ENCODE peak calls at places on chromosomes 13 and 19, in four cellular contexts. F is A549, E is tibial nerve, A is ovary. X is an unnamed sample. For H3K4me1, the result is how much of the 10 kb centered on the place peaks cover.

GRCh38 chr13:42036711-42037110 is 11.7 kb upstream of the DGKH start:
- DNase-seq in F (no peak), E (no peak), A (no peak), X (no peak)

GRCh38 chr19:42275103-42275502 is 6.1 kb downstream of the CIC start:
- DNase-seq in F (no peak), E (no peak), A (peak), X (no peak)

GRCh38 chr19:10333758-10334339 is 520 bp upstream of the RAVER1 start:
- DNase-seq in F (no peak), E (no peak), A (no peak), X (no peak)

GRCh38 chr19:17125728-17126677 is 50.4 kb downstream of the MYO9B start:
- DNase-seq in F (no peak), E (no peak), A (no peak), X (no peak)

GRCh38 chr19:11657307-11657706 is 60.0 kb downstream of the ZNF627 start:
- DNase-seq in F (no peak), E (no peak), A (no peak), X (no peak)

GRCh38 chr13:73937420-73937819 is 196.8 kb downstream of the KLF12 start:
- DNase-seq in F (no peak), E (no peak), A (no peak), X (no peak)

GRCh38 chr13:45623516-45624090 is 8.1 kb upstream of the ERICH6B start:
- DNase-seq in F (peak), E (no peak), A (no peak), X (no peak)

GRCh38 chr19:1850809-1851544 is 2.7 kb upstream of the REXO1 start:
- DNase-seq in F (no peak), E (no peak), A (no peak), X (no peak)

GRCh38 chr13:73268306-73268705 is 209.5 kb downstream of the KLF5 start:
- DNase-seq in F (no peak), E (no peak), A (no peak), X (no peak)

GRCh38 chr19:17357724-17358123 is 19.4 kb downstream of the PLVAP start:
- DNase-seq in F (no peak), E (no peak), A (no peak), X (no peak)

GRCh38 chr13:113635709-113636108 is 22.3 kb downstream of the ATP4B start:
- DNase-seq in F (no peak), E (no peak), A (no peak), X (peak)

GRCh38 chr19:8506402-8506957 is 4.0 kb upstream of the PRAM1 start:
- DNase-seq in F (peak), E (no peak), A (no peak), X (no peak)

GRCh38 chr13:42720116-42720857 is 61.1 kb upstream of the FAM216B start:
- DNase-seq in F (peak), E (no peak), A (peak), X (no peak)

GRCh38 chr19:35019144-35019543 is 11.1 kb upstream of the SCN1B start:
- DNase-seq in F (no peak), E (no peak), A (no peak), X (no peak)

GRCh38 chr13:31032574-31033095 is 100.2 kb downstream of the TEX26 start:
- DNase-seq in F (no peak), E (no peak), A (no peak), X (no peak)

GRCh38 chr13:28493740-28494536 is 990 bp downstream of the FLT1 start:
- DNase-seq in F (no peak), E (no peak), A (no peak), X (no peak)

GRCh38 chr19:15769586-15769985 is 17.9 kb upstream of the OR10H5 start:
- DNase-seq in F (no peak), E (no peak), A (no peak), X (no peak)

GRCh38 chr19:50315773-50316448 is 13.3 kb downstream of the KCNC3 start:
- DNase-seq in F (peak), E (no peak), A (no peak), X (no peak)

GRCh38 chr19:46955114-46955812 is 64.4 kb upstream of the NPAS1 start:
- DNase-seq in F (no peak), E (no peak), A (no peak), X (no peak)

GRCh38 chr19:46953955-46954501 is 65.6 kb upstream of the NPAS1 start:
- DNase-seq in F (no peak), E (no peak), A (no peak), X (no peak)

GRCh38 chr19:46952874-46953273 is 66.8 kb upstream of the NPAS1 start:
- DNase-seq in F (no peak), E (no peak), A (no peak), X (no peak)

GRCh38 chr19:46955813-46956371 is 63.7 kb upstream of the NPAS1 start:
- DNase-seq in F (no peak), E (no peak), A (no peak), X (no peak)

GRCh38 chr19:46954502-46955004 is 65.1 kb upstream of the NPAS1 start:
- DNase-seq in F (no peak), E (no peak), A (no peak), X (no peak)
- TF ChIP-seq EP300 in F (no peak), E (no peak), A (no peak), X (no peak)

GRCh38 chr19:4278460-4278901 is 585 bp upstream of the SHD start:
- DNase-seq in F (no peak), E (no peak), A (no peak), X (no peak)
- H3K4me1 ChIP-seq in F (under half), E (under half), A (under half), X (under half)

DNA sequence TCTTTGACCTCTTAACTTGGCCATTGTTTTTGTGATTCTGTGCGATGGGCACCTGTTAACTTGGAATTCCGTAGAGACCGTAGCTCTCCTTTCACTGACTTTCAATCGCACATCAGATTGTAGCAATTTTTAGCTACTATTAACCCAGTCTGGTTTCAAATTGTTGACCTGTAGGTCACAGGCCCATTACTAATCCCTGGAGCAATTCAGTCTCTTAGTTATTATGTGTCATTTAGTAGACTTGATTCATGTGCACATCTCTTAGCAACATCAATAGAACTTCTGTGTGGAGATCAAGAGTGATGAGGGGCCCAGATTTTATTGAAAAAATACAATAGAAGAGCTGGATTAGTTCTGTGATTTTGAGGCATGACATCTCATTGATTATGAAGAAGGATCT is 549.6 kb upstream of the SLC10A2 start:
- DNase-seq in F (no peak), E (no peak), A (no peak), X (no peak)
- TF ChIP-seq EP300 in F (no peak), E (no peak), A (no peak), X (no peak)

DNA sequence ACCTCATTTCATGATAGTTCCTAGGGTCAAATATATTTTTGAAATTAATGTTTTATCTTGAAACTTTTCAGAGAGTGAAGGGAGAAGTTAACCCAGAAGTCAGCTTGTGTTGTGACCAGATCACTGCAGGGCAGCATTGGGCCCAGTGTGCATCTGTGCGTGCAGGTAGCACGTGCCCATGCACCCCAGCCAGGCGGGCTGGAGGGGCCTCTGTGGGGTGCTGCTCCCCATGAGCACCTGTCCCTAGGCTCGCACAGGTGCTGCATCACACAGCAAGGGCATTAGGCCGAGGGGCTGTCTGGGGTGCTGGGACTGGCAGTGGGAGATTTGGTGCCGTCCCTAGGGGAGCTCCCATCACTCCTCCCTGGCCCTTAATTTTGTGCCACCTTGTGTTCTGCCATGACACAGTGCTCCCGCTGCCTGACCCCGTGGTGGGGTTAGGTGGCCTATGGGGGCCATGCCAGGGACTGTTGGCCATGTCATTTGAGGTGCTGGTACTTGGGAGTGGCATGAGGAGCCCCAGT is 13.1 kb downstream of the UPF1 start:
- DNase-seq in F (no peak), E (no peak), A (no peak), X (no peak)
- H3K4me1 ChIP-seq in F (under half), E (under half), A (under half), X (half or more)

DNA sequence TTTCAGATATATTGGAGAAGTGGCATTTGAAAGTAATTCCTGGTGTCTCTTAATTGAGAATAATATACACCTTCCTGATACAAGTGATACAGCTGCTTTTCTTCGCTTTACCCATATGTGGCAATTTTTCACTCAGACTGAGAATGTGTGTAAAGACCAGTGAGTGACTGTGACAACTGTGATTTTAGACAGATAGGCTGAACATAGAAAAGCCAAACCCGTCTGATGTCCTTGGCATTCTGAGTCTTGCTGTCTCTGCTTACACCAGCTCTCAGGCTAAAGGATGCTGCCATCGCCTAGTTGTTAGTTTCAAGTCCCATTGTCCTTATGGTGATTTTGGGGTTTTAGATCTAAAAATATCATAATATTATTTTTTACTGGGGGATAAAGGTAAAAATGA is 492.6 kb downstream of the RFC3 start:
- DNase-seq in F (no peak), E (no peak), A (no peak), X (no peak)
- TF ChIP-seq EP300 in F (no peak), E (no peak), A (no peak), X (no peak)

DNA sequence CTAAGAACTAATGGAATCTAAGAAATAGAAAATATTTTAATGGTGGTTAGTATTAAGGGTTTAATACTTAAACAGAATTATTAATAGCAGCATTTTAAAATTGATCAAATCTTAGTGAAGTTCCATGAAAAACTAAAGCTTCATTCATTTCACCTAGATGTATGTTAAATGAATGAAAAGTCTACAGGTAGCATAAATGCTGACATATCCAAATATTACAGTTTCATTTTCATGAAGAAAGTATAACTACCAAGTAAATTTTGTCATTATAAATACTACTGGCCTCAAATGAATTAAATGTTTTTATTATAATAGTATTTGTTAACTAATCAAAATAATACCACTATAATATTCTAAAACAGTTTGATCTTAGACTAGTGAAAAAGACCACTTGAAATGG is 403.3 kb downstream of the LIG4 start:
- DNase-seq in F (no peak), E (no peak), A (no peak), X (no peak)
- H3K4me1 ChIP-seq in F (under half), E (under half), A (under half), X (under half)

DNA sequence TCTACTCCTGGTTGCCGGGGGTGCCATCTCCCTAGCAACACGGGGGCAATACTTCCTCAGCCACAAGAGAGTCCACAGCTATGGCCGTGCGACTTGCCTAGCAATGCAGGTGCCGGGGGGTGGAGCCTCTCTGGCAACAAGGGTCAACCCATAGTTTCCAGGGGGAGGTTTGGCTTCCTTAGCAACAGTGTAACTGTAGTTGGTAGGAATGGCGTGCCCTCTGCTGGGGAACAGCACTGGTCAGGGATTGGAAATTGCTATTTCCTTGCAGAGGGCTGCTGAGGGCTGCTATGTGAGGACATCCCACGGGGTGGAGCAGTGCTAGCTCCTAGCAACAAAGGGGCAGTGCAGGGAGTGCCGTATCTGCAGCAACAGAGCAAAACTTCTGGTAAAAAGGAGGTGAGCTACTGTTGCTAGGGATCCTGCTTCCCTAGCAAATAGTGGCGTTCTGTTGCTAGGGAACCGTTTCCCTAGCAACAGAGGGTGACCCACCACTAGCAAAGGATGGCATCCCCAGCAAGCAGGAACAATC is 7.0 kb upstream of the TMC4 start:
- DNase-seq in F (no peak), E (no peak), A (no peak), X (no peak)
- TF ChIP-seq EP300 in F (no peak), E (no peak), A (no peak), X (no peak)

X was measured in suprapubic skin.